ENCODE peak calls at places on chromosomes 3 and 15, in seven cellular contexts. One of them, this sample, is unnamed.

GRCh38 chr3:13243571-13243970 is 170.3 kb upstream of the IQSEC1 start:
- DNase-seq in M059J: no peak
- DNase-seq in iPS-NIHi11: no peak
- DNase-seq in SHP77 treated with DMSO at 0.1 percent for 48 hours: no peak
- DNase-seq in CD8-positive, alpha-beta memory T cell: no peak
- DNase-seq in substantia nigra: no peak
- DNase-seq in HepG2: no peak
- DNase-seq in this sample: no peak

GRCh38 chr3:154885016-154885415 is 195.1 kb upstream of the MME start:
- DNase-seq in substantia nigra: no peak
- DNase-seq in CD8-positive, alpha-beta memory T cell: no peak
- DNase-seq in SHP77 treated with DMSO at 0.1 percent for 48 hours: no peak
- DNase-seq in M059J: peak; percentile 29
- DNase-seq in iPS-NIHi11: no peak
- DNase-seq in HepG2: no peak
- DNase-seq in this sample: no peak

GRCh38 chr3:72888546-72889309 is 882 bp downstream of the GXYLT2 start:
- DNase-seq in iPS-NIHi11: peak; percentile 40
- DNase-seq in M059J: peak; percentile 31
- DNase-seq in HepG2: peak; percentile 51
- DNase-seq in CD8-positive, alpha-beta memory T cell: no peak
- DNase-seq in SHP77 treated with DMSO at 0.1 percent for 48 hours: no peak
- DNase-seq in substantia nigra: no peak
- DNase-seq in this sample: peak; percentile 63

GRCh38 chr3:73437828-73438227 is 186.9 kb downstream of the PDZRN3 start:
- DNase-seq in iPS-NIHi11: no peak
- DNase-seq in M059J: no peak
- DNase-seq in substantia nigra: no peak
- DNase-seq in CD8-positive, alpha-beta memory T cell: no peak
- DNase-seq in HepG2: no peak
- DNase-seq in SHP77 treated with DMSO at 0.1 percent for 48 hours: no peak
- DNase-seq in this sample: no peak

GRCh38 chr3:179526989-179527391 is 35.7 kb upstream of the ACTL6A start:
- DNase-seq in M059J: peak; percentile 68
- DNase-seq in iPS-NIHi11: peak; percentile 84
- DNase-seq in CD8-positive, alpha-beta memory T cell: no peak
- DNase-seq in SHP77 treated with DMSO at 0.1 percent for 48 hours: peak; percentile 41
- DNase-seq in HepG2: no peak
- DNase-seq in substantia nigra: no peak
- DNase-seq in this sample: peak; percentile 90

GRCh38 chr3:59128685-59129084 is 78.9 kb upstream of the CFAP20DC start:
- DNase-seq in iPS-NIHi11: peak; percentile 74
- DNase-seq in substantia nigra: no peak
- DNase-seq in M059J: no peak
- DNase-seq in HepG2: no peak
- DNase-seq in CD8-positive, alpha-beta memory T cell: no peak
- DNase-seq in SHP77 treated with DMSO at 0.1 percent for 48 hours: no peak
- DNase-seq in this sample: peak; percentile 95

GRCh38 chr15:56325186-56325585 is 40.0 kb upstream of the TEX9 start:
- DNase-seq in CD8-positive, alpha-beta memory T cell: no peak
- DNase-seq in SHP77 treated with DMSO at 0.1 percent for 48 hours: no peak
- DNase-seq in iPS-NIHi11: no peak
- DNase-seq in HepG2: no peak
- DNase-seq in substantia nigra: no peak
- DNase-seq in M059J: peak; percentile 35
- DNase-seq in this sample: no peak

GRCh38 chr3:183766745-183767606 is 58.4 kb downstream of the MAP6D1 start:
- DNase-seq in HepG2: peak; percentile 67
- DNase-seq in substantia nigra: no peak
- DNase-seq in iPS-NIHi11: peak; percentile 86
- DNase-seq in SHP77 treated with DMSO at 0.1 percent for 48 hours: peak; percentile 4
- DNase-seq in M059J: peak; percentile 75
- DNase-seq in CD8-positive, alpha-beta memory T cell: peak; percentile 77
- DNase-seq in this sample: peak; percentile 66

GRCh38 chr3:50491023-50491422 is 12.4 kb downstream of the CACNA2D2 start:
- DNase-seq in iPS-NIHi11: no peak
- DNase-seq in SHP77 treated with DMSO at 0.1 percent for 48 hours: no peak
- DNase-seq in CD8-positive, alpha-beta memory T cell: no peak
- DNase-seq in M059J: no peak
- DNase-seq in HepG2: no peak
- DNase-seq in substantia nigra: no peak
- DNase-seq in this sample: no peak

GRCh38 chr3:126912491-126913195 is 70.3 kb upstream of the PLXNA1 start:
- DNase-seq in M059J: no peak
- DNase-seq in substantia nigra: no peak
- DNase-seq in iPS-NIHi11: no peak
- DNase-seq in CD8-positive, alpha-beta memory T cell: no peak
- DNase-seq in HepG2: no peak
- DNase-seq in SHP77 treated with DMSO at 0.1 percent for 48 hours: no peak
- DNase-seq in this sample: no peak

GRCh38 chr15:101053261-101053660 is 134.1 kb downstream of the LRRK1 start:
- DNase-seq in substantia nigra: no peak
- DNase-seq in iPS-NIHi11: no peak
- DNase-seq in HepG2: no peak
- DNase-seq in M059J: no peak
- DNase-seq in CD8-positive, alpha-beta memory T cell: no peak
- DNase-seq in SHP77 treated with DMSO at 0.1 percent for 48 hours: no peak
- DNase-seq in this sample: no peak

GRCh38 chr3:103919327-103919726 is 1447.4 kb upstream of the ALCAM start:
- DNase-seq in M059J: peak; percentile 3
- DNase-seq in CD8-positive, alpha-beta memory T cell: no peak
- DNase-seq in HepG2: no peak
- DNase-seq in SHP77 treated with DMSO at 0.1 percent for 48 hours: no peak
- DNase-seq in substantia nigra: no peak
- DNase-seq in iPS-NIHi11: no peak
- DNase-seq in this sample: no peak

GRCh38 chr15:101239724-101240136 is 12.1 kb downstream of the CHSY1 start:
- DNase-seq in SHP77 treated with DMSO at 0.1 percent for 48 hours: no peak
- DNase-seq in HepG2: no peak
- DNase-seq in substantia nigra: no peak
- DNase-seq in CD8-positive, alpha-beta memory T cell: no peak
- DNase-seq in M059J: no peak
- DNase-seq in iPS-NIHi11: no peak
- DNase-seq in this sample: no peak

GRCh38 chr3:55489804-55490132 is 2.7 kb upstream of the WNT5A start:
- DNase-seq in M059J: peak; percentile 53
- DNase-seq in iPS-NIHi11: no peak
- DNase-seq in CD8-positive, alpha-beta memory T cell: no peak
- DNase-seq in substantia nigra: no peak
- DNase-seq in HepG2: no peak
- DNase-seq in SHP77 treated with DMSO at 0.1 percent for 48 hours: no peak
- DNase-seq in this sample: no peak

GRCh38 chr3:116288480-116288879 is 156.8 kb downstream of the LSAMP start:
- DNase-seq in SHP77 treated with DMSO at 0.1 percent for 48 hours: no peak
- DNase-seq in HepG2: no peak
- DNase-seq in iPS-NIHi11: no peak
- DNase-seq in substantia nigra: no peak
- DNase-seq in M059J: no peak
- DNase-seq in CD8-positive, alpha-beta memory T cell: no peak
- DNase-seq in this sample: no peak

GRCh38 chr15:69653846-69654245 is 201.2 kb downstream of the RPLP1 start:
- DNase-seq in substantia nigra: no peak
- DNase-seq in M059J: no peak
- DNase-seq in iPS-NIHi11: no peak
- DNase-seq in CD8-positive, alpha-beta memory T cell: no peak
- DNase-seq in HepG2: no peak
- DNase-seq in SHP77 treated with DMSO at 0.1 percent for 48 hours: no peak
- DNase-seq in this sample: no peak

GRCh38 chr3:24474862-24475261 is 19.8 kb downstream of the THRB start:
- DNase-seq in substantia nigra: no peak
- DNase-seq in CD8-positive, alpha-beta memory T cell: no peak
- DNase-seq in HepG2: no peak
- DNase-seq in SHP77 treated with DMSO at 0.1 percent for 48 hours: no peak
- DNase-seq in iPS-NIHi11: no peak
- DNase-seq in M059J: no peak
- DNase-seq in this sample: no peak

GRCh38 chr15:68401496-68402431 is 30.2 kb downstream of the ITGA11 start:
- DNase-seq in M059J: peak; percentile 55
- DNase-seq in SHP77 treated with DMSO at 0.1 percent for 48 hours: no peak
- DNase-seq in substantia nigra: no peak
- DNase-seq in HepG2: no peak
- DNase-seq in CD8-positive, alpha-beta memory T cell: no peak
- DNase-seq in iPS-NIHi11: no peak
- DNase-seq in this sample: no peak

GRCh38 chr3:45075821-45076625 is 49.9 kb downstream of the CLEC3B start:
- DNase-seq in iPS-NIHi11: no peak
- DNase-seq in SHP77 treated with DMSO at 0.1 percent for 48 hours: no peak
- DNase-seq in substantia nigra: no peak
- DNase-seq in M059J: no peak
- DNase-seq in HepG2: no peak
- DNase-seq in CD8-positive, alpha-beta memory T cell: no peak
- DNase-seq in this sample: no peak

GRCh38 chr15:64525828-64526530 is 65.6 kb downstream of the ZNF609 start:
- DNase-seq in M059J: no peak
- DNase-seq in SHP77 treated with DMSO at 0.1 percent for 48 hours: no peak
- DNase-seq in CD8-positive, alpha-beta memory T cell: no peak
- DNase-seq in substantia nigra: no peak
- DNase-seq in iPS-NIHi11: no peak
- DNase-seq in HepG2: no peak
- DNase-seq in this sample: no peak

GRCh38 chr3:194773216-194773615 is 87.5 kb downstream of the FAM43A start:
- DNase-seq in substantia nigra: no peak
- DNase-seq in SHP77 treated with DMSO at 0.1 percent for 48 hours: no peak
- DNase-seq in CD8-positive, alpha-beta memory T cell: no peak
- DNase-seq in M059J: peak; percentile 74
- DNase-seq in HepG2: no peak
- DNase-seq in iPS-NIHi11: no peak
- DNase-seq in this sample: no peak

GRCh38 chr3:16512435-16513140 is 911 bp downstream of the RFTN1 start:
- DNase-seq in SHP77 treated with DMSO at 0.1 percent for 48 hours: no peak
- DNase-seq in M059J: no peak
- DNase-seq in CD8-positive, alpha-beta memory T cell: peak; percentile 73
- DNase-seq in HepG2: no peak
- DNase-seq in iPS-NIHi11: peak; percentile 31
- DNase-seq in substantia nigra: no peak
- DNase-seq in this sample: no peak

GRCh38 chr3:4426782-4427344 is 40.2 kb downstream of the SUMF1 start:
- DNase-seq in substantia nigra: no peak
- DNase-seq in HepG2: peak; percentile 89
- DNase-seq in M059J: peak; percentile 90
- DNase-seq in SHP77 treated with DMSO at 0.1 percent for 48 hours: no peak
- DNase-seq in CD8-positive, alpha-beta memory T cell: no peak
- DNase-seq in iPS-NIHi11: no peak
- DNase-seq in this sample: no peak

GRCh38 chr3:108008931-108009635 is 81.7 kb downstream of the CD47 start:
- DNase-seq in M059J: peak; percentile 79
- DNase-seq in SHP77 treated with DMSO at 0.1 percent for 48 hours: no peak
- DNase-seq in HepG2: no peak
- DNase-seq in iPS-NIHi11: no peak
- DNase-seq in CD8-positive, alpha-beta memory T cell: no peak
- DNase-seq in substantia nigra: no peak
- DNase-seq in this sample: no peak

GRCh38 chr3:127092368-127092767 is 100.6 kb upstream of the PRR23E start:
- DNase-seq in iPS-NIHi11: no peak
- DNase-seq in HepG2: no peak
- DNase-seq in M059J: no peak
- DNase-seq in substantia nigra: no peak
- DNase-seq in SHP77 treated with DMSO at 0.1 percent for 48 hours: no peak
- DNase-seq in CD8-positive, alpha-beta memory T cell: no peak
- DNase-seq in this sample: no peak

GRCh38 chr3:123046262-123046873 is 18.8 kb upstream of the SEMA5B start:
- DNase-seq in iPS-NIHi11: no peak
- DNase-seq in substantia nigra: no peak
- DNase-seq in HepG2: no peak
- DNase-seq in CD8-positive, alpha-beta memory T cell: no peak
- DNase-seq in M059J: peak; percentile 61
- DNase-seq in SHP77 treated with DMSO at 0.1 percent for 48 hours: no peak
- DNase-seq in this sample: no peak

GRCh38 chr3:117874028-117874765 is 1160.4 kb downstream of the IGSF11 start:
- DNase-seq in M059J: no peak
- DNase-seq in CD8-positive, alpha-beta memory T cell: no peak
- DNase-seq in SHP77 treated with DMSO at 0.1 percent for 48 hours: no peak
- DNase-seq in iPS-NIHi11: no peak
- DNase-seq in HepG2: no peak
- DNase-seq in substantia nigra: no peak
- DNase-seq in this sample: no peak

GRCh38 chr3:110940074-110940473 is 131.5 kb upstream of the NECTIN3 start:
- DNase-seq in substantia nigra: no peak
- DNase-seq in HepG2: peak; percentile 87
- DNase-seq in M059J: peak; percentile 25
- DNase-seq in iPS-NIHi11: no peak
- DNase-seq in CD8-positive, alpha-beta memory T cell: no peak
- DNase-seq in SHP77 treated with DMSO at 0.1 percent for 48 hours: no peak
- DNase-seq in this sample: no peak

GRCh38 chr3:30180305-30181275 is 425.8 kb upstream of the TGFBR2 start:
- DNase-seq in SHP77 treated with DMSO at 0.1 percent for 48 hours: no peak
- DNase-seq in iPS-NIHi11: no peak
- DNase-seq in substantia nigra: no peak
- DNase-seq in M059J: no peak
- DNase-seq in HepG2: no peak
- DNase-seq in CD8-positive, alpha-beta memory T cell: no peak
- DNase-seq in this sample: no peak

GRCh38 chr15:31472636-31473383 is 146.2 kb downstream of the KLF13 start:
- DNase-seq in substantia nigra: no peak
- DNase-seq in iPS-NIHi11: peak; percentile 46
- DNase-seq in SHP77 treated with DMSO at 0.1 percent for 48 hours: no peak
- DNase-seq in CD8-positive, alpha-beta memory T cell: peak; percentile 71
- DNase-seq in M059J: peak; percentile 31
- DNase-seq in HepG2: no peak
- DNase-seq in this sample: no peak

GRCh38 chr3:178629430-178630178 is 93.4 kb downstream of the KCNMB2 start:
- DNase-seq in substantia nigra: no peak
- DNase-seq in SHP77 treated with DMSO at 0.1 percent for 48 hours: no peak
- DNase-seq in CD8-positive, alpha-beta memory T cell: no peak
- DNase-seq in HepG2: no peak
- DNase-seq in M059J: peak; percentile 34
- DNase-seq in iPS-NIHi11: no peak
- DNase-seq in this sample: no peak

GRCh38 chr3:109023656-109024254 is 70.1 kb upstream of the GUCA1C start:
- DNase-seq in CD8-positive, alpha-beta memory T cell: no peak
- DNase-seq in HepG2: peak; percentile 25
- DNase-seq in iPS-NIHi11: peak; percentile 39
- DNase-seq in M059J: peak; percentile 49
- DNase-seq in SHP77 treated with DMSO at 0.1 percent for 48 hours: peak; percentile 21
- DNase-seq in substantia nigra: no peak
- DNase-seq in this sample: peak; percentile 27

GRCh38 chr3:67154429-67154828 is 156.3 kb downstream of the KBTBD8 start:
- DNase-seq in SHP77 treated with DMSO at 0.1 percent for 48 hours: no peak
- DNase-seq in HepG2: peak; percentile 12
- DNase-seq in M059J: no peak
- DNase-seq in CD8-positive, alpha-beta memory T cell: no peak
- DNase-seq in substantia nigra: no peak
- DNase-seq in iPS-NIHi11: peak; percentile 12
- DNase-seq in this sample: peak; percentile 5

GRCh38 chr3:26406636-26407035 is 215.9 kb upstream of the LRRC3B start:
- DNase-seq in substantia nigra: no peak
- DNase-seq in HepG2: no peak
- DNase-seq in SHP77 treated with DMSO at 0.1 percent for 48 hours: no peak
- DNase-seq in iPS-NIHi11: no peak
- DNase-seq in M059J: no peak
- DNase-seq in CD8-positive, alpha-beta memory T cell: no peak
- DNase-seq in this sample: no peak

GRCh38 chr3:66487475-66487874 is 13.3 kb downstream of the LRIG1 start:
- DNase-seq in M059J: no peak
- DNase-seq in substantia nigra: no peak
- DNase-seq in iPS-NIHi11: no peak
- DNase-seq in HepG2: no peak
- DNase-seq in CD8-positive, alpha-beta memory T cell: no peak
- DNase-seq in SHP77 treated with DMSO at 0.1 percent for 48 hours: no peak
- DNase-seq in this sample: no peak

GRCh38 chr15:28955160-28955502 is 69.4 kb downstream of the APBA2 start:
- DNase-seq in HepG2: no peak
- DNase-seq in M059J: peak; percentile 93
- DNase-seq in iPS-NIHi11: no peak
- DNase-seq in substantia nigra: no peak
- DNase-seq in SHP77 treated with DMSO at 0.1 percent for 48 hours: no peak
- DNase-seq in CD8-positive, alpha-beta memory T cell: peak; percentile 61
- DNase-seq in this sample: no peak

GRCh38 chr3:170331143-170331542 is 26.4 kb upstream of the SKIL start:
- DNase-seq in iPS-NIHi11: no peak
- DNase-seq in SHP77 treated with DMSO at 0.1 percent for 48 hours: no peak
- DNase-seq in CD8-positive, alpha-beta memory T cell: no peak
- DNase-seq in HepG2: peak; percentile 95
- DNase-seq in substantia nigra: no peak
- DNase-seq in M059J: no peak
- DNase-seq in this sample: no peak

GRCh38 chr15:77749236-77749997 is 116.7 kb upstream of the LINGO1 start:
- DNase-seq in substantia nigra: no peak
- DNase-seq in M059J: no peak
- DNase-seq in SHP77 treated with DMSO at 0.1 percent for 48 hours: no peak
- DNase-seq in CD8-positive, alpha-beta memory T cell: no peak
- DNase-seq in HepG2: no peak
- DNase-seq in iPS-NIHi11: peak; percentile 68
- DNase-seq in this sample: peak; percentile 69